ENCODE peak calls at places on chromosomes 7 and 10, in four cellular contexts. Z, R, A and P are unnamed samples.

GRCh38 chr10:78277734-78278404 is 244.2 kb downstream of the RPS24 start:
- DNase-seq in A (no peak), R (peak), Z (no peak), P (peak)

GRCh38 chr7:131219277-131220041 is 108.2 kb upstream of the MKLN1 start:
- DNase-seq in A (peak), R (peak), Z (peak), P (no peak)

GRCh38 chr10:107264742-107265141 is 100.2 kb upstream of the SORCS1 start:
- DNase-seq in Z (no peak), A (no peak), R (no peak), P (no peak)

GRCh38 chr7:6648066-6648814 is 11.1 kb downstream of the ZNF316 start:
- DNase-seq in R (no peak), A (no peak), Z (no peak), P (no peak)

GRCh38 chr10:33813415-33813814 is 478.9 kb upstream of the NRP1 start:
- DNase-seq in R (no peak), Z (no peak), A (no peak), P (no peak)

GRCh38 chr7:91164531-91164930 is 99.7 kb upstream of the FZD1 start:
- DNase-seq in R (no peak), A (no peak), Z (no peak), P (peak)

GRCh38 chr10:21497177-21497807 is 28.2 kb downstream of the SKIDA1 start:
- DNase-seq in A (peak), R (peak), Z (peak), P (peak)

GRCh38 chr7:105352018-105352612 is 36.6 kb downstream of the SRPK2 start:
- DNase-seq in A (peak), Z (peak), R (peak), P (peak)

GRCh38 chr7:100539436-100540006 is 518 bp downstream of the AGFG2 start:
- DNase-seq in Z (no peak), R (no peak), A (no peak), P (no peak)

GRCh38 chr7:116998567-116998966 is 45.3 kb downstream of the ST7 start:
- DNase-seq in Z (no peak), R (no peak), A (no peak), P (no peak)

GRCh38 chr7:12965767-12966166 is 278.3 kb downstream of the ARL4A start:
- DNase-seq in Z (no peak), R (no peak), A (no peak), P (no peak)

GRCh38 chr7:116806046-116806944 is 56.1 kb upstream of the CAPZA2 start:
- DNase-seq in Z (no peak), R (no peak), A (no peak), P (no peak)

GRCh38 chr7:1503390-1503789 is 799 bp downstream of the INTS1 start:
- DNase-seq in A (no peak), R (no peak), Z (no peak), P (no peak)

GRCh38 chr7:115533785-115534184 is 496.8 kb downstream of the TFEC start:
- DNase-seq in R (no peak), A (no peak), Z (no peak), P (peak)

GRCh38 chr10:21135396-21135973 is 238.4 kb upstream of the NEBL start:
- DNase-seq in A (no peak), R (no peak), Z (peak), P (peak)

GRCh38 chr10:29110172-29110571 is 178.7 kb upstream of the LYZL1 start:
- DNase-seq in Z (no peak), A (no peak), R (no peak), P (no peak)

GRCh38 chr7:4642468-4643203 is 39.5 kb upstream of the FOXK1 start:
- DNase-seq in Z (no peak), R (no peak), A (no peak), P (no peak)

GRCh38 chr7:135710417-135711138 is 17.4 kb downstream of the SLC13A4 start:
- DNase-seq in Z (no peak), A (no peak), R (no peak), P (no peak)

GRCh38 chr7:148011753-148012152 is 578.8 kb upstream of the C7orf33 start:
- DNase-seq in Z (no peak), R (no peak), A (no peak), P (no peak)

GRCh38 chr10:683448-684071 is 5.9 kb downstream of the DIP2C start:
- DNase-seq in R (peak), A (no peak), Z (peak), P (peak)

GRCh38 chr10:91103384-91104184 is 116.9 kb upstream of the PCGF5 start:
- DNase-seq in R (no peak), A (no peak), Z (peak), P (no peak)
- H3K4me3 ChIP-seq in R (no peak), A (no peak), Z (no peak), P (no peak)

GRCh38 chr7:143002106-143002505 is 24.8 kb downstream of the OR9A2 start:
- DNase-seq in R (no peak), Z (peak), A (no peak), P (peak)

GRCh38 chr7:143003393-143004051 is 23.4 kb downstream of the OR9A2 start:
- DNase-seq in R (no peak), Z (peak), A (no peak), P (peak)

GRCh38 chr7:143005632-143006260 is 21.2 kb downstream of the OR9A2 start:
- DNase-seq in A (no peak), R (no peak), Z (no peak), P (no peak)

GRCh38 chr7:143000648-143001047 is 26.3 kb downstream of the OR9A2 start:
- DNase-seq in Z (no peak), R (no peak), A (no peak), P (no peak)

DNA sequence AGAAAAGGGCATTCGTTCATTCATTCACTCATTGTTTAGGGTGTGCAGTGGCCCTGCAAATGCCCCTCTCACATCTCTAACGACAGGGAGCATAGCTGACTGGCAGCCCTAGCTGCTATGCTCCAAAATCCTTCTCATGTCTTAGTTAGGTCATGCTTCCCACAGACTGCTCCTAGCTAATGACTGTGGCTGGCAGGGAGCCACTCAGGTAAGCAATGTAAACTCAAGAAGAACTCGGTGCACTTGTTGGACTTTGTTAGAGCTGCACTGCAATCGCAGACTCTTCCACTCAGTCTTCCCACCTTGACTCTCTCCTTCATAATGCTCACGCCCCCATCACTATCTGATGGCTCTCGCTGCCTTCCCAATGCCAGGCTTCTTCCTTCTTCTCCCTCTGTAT is 24.1 kb downstream of the OR9A2 start:
- DNase-seq in Z (no peak), A (peak), R (no peak), P (no peak)
- H3K4me3 ChIP-seq in Z (no peak), A (peak), R (no peak), P (no peak)

GRCh38 chr10:68800196-68800595 is 27.1 kb upstream of the STOX1 start:
- DNase-seq in R (no peak), Z (no peak), A (no peak), P (no peak)

GRCh38 chr10:68804692-68805091 is 22.6 kb upstream of the STOX1 start:
- DNase-seq in R (no peak), A (no peak), Z (no peak), P (no peak)
- H3K4me3 ChIP-seq in R (no peak), A (no peak), Z (no peak), P (no peak)

GRCh38 chr10:110546077-110546476 is 21.4 kb upstream of the SMC3 start:
- DNase-seq in Z (no peak), A (no peak), R (no peak), P (peak)

GRCh38 chr10:110548002-110548401 is 19.5 kb upstream of the SMC3 start:
- DNase-seq in A (no peak), R (no peak), Z (no peak), P (no peak)

GRCh38 chr10:110546499-110547105 is 20.9 kb upstream of the SMC3 start:
- DNase-seq in A (no peak), Z (no peak), R (no peak), P (no peak)

GRCh38 chr10:110547139-110547761 is 20.2 kb upstream of the SMC3 start:
- DNase-seq in A (no peak), Z (peak), R (no peak), P (peak)

DNA sequence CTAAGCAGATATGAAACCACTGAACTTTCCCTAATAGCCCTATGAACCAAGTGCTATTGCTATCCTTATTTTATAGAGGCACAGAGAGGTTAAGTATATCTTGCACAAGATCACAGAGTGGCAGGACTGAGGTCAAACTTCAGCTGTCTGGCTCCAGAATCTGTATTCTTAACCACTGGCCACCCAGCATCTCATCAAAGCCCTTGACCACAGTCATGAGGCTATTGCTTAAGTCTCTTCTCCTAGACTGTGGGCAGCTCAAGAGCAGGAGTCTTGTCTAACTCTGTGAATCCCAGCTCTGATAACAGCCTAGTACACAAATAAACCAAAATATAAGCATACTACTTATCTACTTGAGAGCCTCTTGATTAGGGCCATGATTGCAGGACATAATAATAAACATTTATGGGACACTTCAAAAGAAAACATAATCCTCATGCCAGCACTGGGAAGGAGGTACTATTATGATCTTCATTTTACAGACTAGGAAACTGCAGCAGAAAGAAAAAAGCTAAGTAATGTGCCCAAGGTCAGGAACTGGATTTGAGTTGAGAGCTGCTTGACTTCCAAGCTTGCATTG is 22.4 kb upstream of the SMC3 start:
- DNase-seq in R (no peak), A (no peak), Z (peak), P (peak)
- H3K4me3 ChIP-seq in R (no peak), A (no peak), Z (no peak), P (no peak)

DNA sequence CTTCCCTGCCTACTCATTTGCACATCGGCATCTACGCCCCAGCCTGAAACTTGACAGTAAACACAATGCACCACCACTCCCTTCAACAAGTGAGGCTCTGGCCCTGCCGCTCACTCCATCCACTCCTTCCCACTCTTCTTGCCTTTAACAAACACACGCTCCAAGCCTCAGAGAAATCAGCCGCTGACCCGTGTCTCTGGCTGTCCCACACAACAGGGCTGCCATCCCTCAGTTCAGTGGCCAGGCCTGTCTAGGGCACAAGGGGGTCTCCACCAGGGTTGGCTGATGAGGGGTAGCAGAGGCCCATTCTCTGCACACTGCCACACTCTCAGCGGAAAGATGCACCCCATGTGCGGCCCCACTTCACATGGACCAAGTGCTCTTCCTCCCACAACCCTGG is 54.5 kb downstream of the CTBP2 start:
- DNase-seq in Z (no peak), A (no peak), R (no peak), P (no peak)
- H3K4me3 ChIP-seq in Z (no peak), A (no peak), R (no peak), P (no peak)

GRCh38 chr7:8143151-8143874 is 118.7 kb downstream of the ICA1 start:
- DNase-seq in R (no peak), Z (no peak), A (no peak), P (peak)
- H3K4me3 ChIP-seq in R (no peak), Z (no peak), A (no peak), P (no peak)

GRCh38 chr10:63587191-63587590 is 66.0 kb downstream of the REEP3 start:
- DNase-seq in Z (no peak), A (no peak), R (no peak), P (no peak)
- H3K4me3 ChIP-seq in Z (no peak), A (no peak), R (no peak), P (no peak)